ENCODE peak calls at places on chromosome 10, in seven cellular contexts. One of them, this sample, is unnamed.

GRCh38 chr10:91034494-91035157 is 113.7 kb upstream of the ANKRD1 start:
- DNase-seq in DMS79: peak
- DNase-seq in B cell: no peak
- DNase-seq in naive thymus-derived CD8-positive, alpha-beta T cell: no peak
- DNase-seq in colonic mucosa: peak
- DNase-seq in NCI-H1105 treated with DMSO at 0.1 percent for 48 hours: peak
- DNase-seq in Right ventricle myocardium inferior: peak
- DNase-seq in this sample: peak

GRCh38 chr10:115355162-115355760 is 262.1 kb downstream of the ATRNL1 start:
- DNase-seq in NCI-H1105 treated with DMSO at 0.1 percent for 48 hours: peak
- DNase-seq in DMS79: no peak
- DNase-seq in colonic mucosa: peak
- DNase-seq in Right ventricle myocardium inferior: no peak
- DNase-seq in B cell: no peak
- DNase-seq in naive thymus-derived CD8-positive, alpha-beta T cell: no peak
- DNase-seq in this sample: peak

GRCh38 chr10:100927266-100927665 is 14.5 kb downstream of the SLF2 start:
- DNase-seq in naive thymus-derived CD8-positive, alpha-beta T cell: no peak
- DNase-seq in colonic mucosa: no peak
- DNase-seq in Right ventricle myocardium inferior: no peak
- DNase-seq in DMS79: no peak
- DNase-seq in NCI-H1105 treated with DMSO at 0.1 percent for 48 hours: no peak
- DNase-seq in B cell: no peak
- DNase-seq in this sample: no peak

GRCh38 chr10:47178537-47179290 is 121.3 kb upstream of the GDF10 start:
- DNase-seq in B cell: no peak
- DNase-seq in NCI-H1105 treated with DMSO at 0.1 percent for 48 hours: no peak
- DNase-seq in colonic mucosa: no peak
- DNase-seq in Right ventricle myocardium inferior: no peak
- DNase-seq in naive thymus-derived CD8-positive, alpha-beta T cell: no peak
- DNase-seq in DMS79: no peak
- DNase-seq in this sample: no peak

GRCh38 chr10:12413369-12413711 is 64.0 kb downstream of the CAMK1D start:
- DNase-seq in B cell: no peak
- DNase-seq in naive thymus-derived CD8-positive, alpha-beta T cell: no peak
- DNase-seq in DMS79: no peak
- DNase-seq in Right ventricle myocardium inferior: no peak
- DNase-seq in colonic mucosa: no peak
- DNase-seq in NCI-H1105 treated with DMSO at 0.1 percent for 48 hours: no peak
- DNase-seq in this sample: no peak

GRCh38 chr10:43775379-43775778 is 126.7 kb upstream of the ZNF32 start:
- DNase-seq in B cell: no peak
- DNase-seq in DMS79: no peak
- DNase-seq in naive thymus-derived CD8-positive, alpha-beta T cell: no peak
- DNase-seq in NCI-H1105 treated with DMSO at 0.1 percent for 48 hours: no peak
- DNase-seq in colonic mucosa: no peak
- DNase-seq in Right ventricle myocardium inferior: no peak
- DNase-seq in this sample: no peak

GRCh38 chr10:70323697-70324340 is 40.0 kb upstream of the NPFFR1 start:
- DNase-seq in naive thymus-derived CD8-positive, alpha-beta T cell: no peak
- DNase-seq in DMS79: no peak
- DNase-seq in B cell: no peak
- DNase-seq in colonic mucosa: no peak
- DNase-seq in NCI-H1105 treated with DMSO at 0.1 percent for 48 hours: no peak
- DNase-seq in Right ventricle myocardium inferior: no peak
- DNase-seq in this sample: peak

GRCh38 chr10:62230344-62231138 is 38.1 kb downstream of the RTKN2 start:
- DNase-seq in naive thymus-derived CD8-positive, alpha-beta T cell: no peak
- DNase-seq in NCI-H1105 treated with DMSO at 0.1 percent for 48 hours: no peak
- DNase-seq in DMS79: no peak
- DNase-seq in Right ventricle myocardium inferior: no peak
- DNase-seq in B cell: no peak
- DNase-seq in colonic mucosa: no peak
- DNase-seq in this sample: no peak

GRCh38 chr10:117548191-117548668 is 5.7 kb downstream of the EMX2 start:
- DNase-seq in Right ventricle myocardium inferior: no peak
- DNase-seq in naive thymus-derived CD8-positive, alpha-beta T cell: no peak
- DNase-seq in NCI-H1105 treated with DMSO at 0.1 percent for 48 hours: no peak
- DNase-seq in DMS79: no peak
- DNase-seq in B cell: no peak
- DNase-seq in colonic mucosa: no peak
- DNase-seq in this sample: no peak

GRCh38 chr10:29858352-29859267 is 200.8 kb downstream of the JCAD start:
- DNase-seq in DMS79: no peak
- DNase-seq in B cell: no peak
- DNase-seq in Right ventricle myocardium inferior: peak
- DNase-seq in naive thymus-derived CD8-positive, alpha-beta T cell: no peak
- DNase-seq in NCI-H1105 treated with DMSO at 0.1 percent for 48 hours: no peak
- DNase-seq in colonic mucosa: peak
- DNase-seq in this sample: peak